ENCODE peak calls at places on chromosome 9, in eight cellular contexts. G, Y, F, O, R, V, I and A are unnamed samples.
A peak's percentile ranks its signal among the peaks of the same experiment; 100 is the strongest.

GRCh38 chr9:20137425-20137824 is 348.6 kb upstream of the SLC24A2 start:
- DNase-seq in O (no peak), Y (no peak), V (no peak), I (no peak), R (no peak), F (no peak), G (no peak), A (no peak)

GRCh38 chr9:78118742-78119473 is 87.3 kb upstream of the GNAQ start:
- DNase-seq in F (peak; percentile 59), O (peak; percentile 66), G (no peak), V (no peak), Y (peak; percentile 60), R (no peak), I (peak; percentile 64), A (no peak)

GRCh38 chr9:78314550-78314949 is 17.6 kb downstream of the PSAT1 start:
- DNase-seq in I (no peak), G (no peak), O (no peak), R (no peak), V (no peak), Y (no peak), F (no peak), A (no peak)

GRCh38 chr9:87875839-87876545 is 6.7 kb upstream of the SPATA31E1 start:
- DNase-seq in G (no peak), F (no peak), R (no peak), I (no peak), V (no peak), Y (no peak), O (no peak), A (no peak)

GRCh38 chr9:131179561-131180219 is 54.3 kb downstream of the NUP214 start:
- DNase-seq in I (peak; percentile 87), G (no peak), R (no peak), O (peak; percentile 93), Y (peak; percentile 81), F (peak; percentile 94), V (no peak), A (no peak)

GRCh38 chr9:36828574-36829141 is 205.4 kb downstream of the PAX5 start:
- DNase-seq in R (no peak), G (no peak), O (no peak), F (no peak), V (no peak), I (no peak), Y (no peak), A (no peak)

GRCh38 chr9:111161015-111161415 is 122.7 kb upstream of the LPAR1 start:
- DNase-seq in G (no peak), V (no peak), R (no peak), Y (peak; percentile 55), O (peak; percentile 81), F (peak; percentile 63), I (peak; percentile 63), A (no peak)

GRCh38 chr9:129886226-129887174 is 51.2 kb downstream of the USP20 start:
- DNase-seq in Y (peak; percentile 32), G (no peak), I (no peak), F (no peak), V (no peak), O (peak; percentile 17), R (peak; percentile 51), A (no peak)

GRCh38 chr9:137077010-137077747 is at the start of gene UAP1L1:
- DNase-seq in F (no peak), R (peak; percentile 38), I (peak; percentile 24), Y (peak; percentile 58), G (peak; percentile 56), O (peak; percentile 49), V (no peak), A (no peak)

GRCh38 chr9:34675048-34675714 is 12.7 kb upstream of the CCL27 start:
- DNase-seq in G (peak; percentile 28), V (peak; percentile 36), O (peak; percentile 73), R (no peak), F (no peak), Y (peak; percentile 83), I (no peak), A (no peak)

GRCh38 chr9:124011460-124012301 is at the start of gene LHX2:
- DNase-seq in G (peak; percentile 63), Y (peak; percentile 72), I (peak; percentile 22), O (peak; percentile 38), V (no peak), R (peak; percentile 57), F (peak; percentile 36), A (no peak)

GRCh38 chr9:5040730-5041389 is 55.8 kb downstream of the JAK2 start:
- DNase-seq in R (no peak), O (no peak), G (no peak), F (no peak), Y (no peak), I (no peak), V (no peak), A (no peak)

GRCh38 chr9:99167120-99167519 is 54.6 kb downstream of the ALG2 start:
- DNase-seq in F (no peak), R (no peak), I (no peak), O (no peak), V (no peak), Y (no peak), G (no peak), A (no peak)

GRCh38 chr9:104970588-104970987 is 42.6 kb upstream of the ABCA1 start:
- DNase-seq in F (no peak), O (peak; percentile 58), Y (peak; percentile 63), I (no peak), R (no peak), G (no peak), V (no peak), A (no peak)

GRCh38 chr9:89770779-89771178 is 166.0 kb downstream of the GADD45G start:
- DNase-seq in O (no peak), I (no peak), V (no peak), F (no peak), R (peak; percentile 18), G (no peak), Y (no peak), A (no peak)

GRCh38 chr9:125743687-125744428 is 3.3 kb upstream of the PBX3 start:
- DNase-seq in I (peak; percentile 75), V (no peak), G (no peak), R (no peak), F (peak; percentile 64), Y (no peak), O (no peak), A (no peak)

GRCh38 chr9:12818431-12819000 is 43.7 kb downstream of the LURAP1L start:
- DNase-seq in I (peak; percentile 35), G (no peak), R (no peak), F (peak; percentile 50), Y (peak; percentile 61), V (no peak), O (peak; percentile 99), A (no peak)

GRCh38 chr9:87725900-87726709 is at the start of gene CTSL:
- DNase-seq in R (peak; percentile 94), V (peak; percentile 39), O (peak; percentile 90), Y (peak; percentile 90), F (peak; percentile 48), G (peak; percentile 54), I (peak; percentile 71), A (peak; percentile 58)